ENCODE peak calls at places on chromosomes 7 and 10, in six cellular contexts. X is A549; R is hepatic stellate cell; Q is T-helper 1 cell; D is stimulated activated CD4-positive, alpha-beta T cell treated with anti-CD3 and anti-CD28 coated beads, Interleukin-2, amount 100 ng/mL, for 48 hours; O is frontal cortex. N is an unnamed sample.
A peak's percentile ranks its signal among the peaks of the same experiment; 100 is the strongest.

GRCh38 chr10:63376560-63377304 is 89.0 kb downstream of the JMJD1C start:
- DNase-seq in X (no peak), R (peak; percentile 15), Q (no peak), D (no peak), O (no peak), N (no peak)

GRCh38 chr10:105398202-105398601 is 757.1 kb downstream of the SORCS3 start:
- DNase-seq in X (no peak), R (no peak), Q (no peak), D (no peak), O (no peak), N (no peak)

GRCh38 chr7:37508063-37508462 is 59.4 kb upstream of the ELMO1 start:
- DNase-seq in X (no peak), R (no peak), Q (no peak), D (no peak), O (no peak), N (no peak)

GRCh38 chr7:11830582-11831382 is 1.2 kb downstream of the THSD7A start:
- DNase-seq in X (no peak), R (peak; percentile 6), Q (no peak), D (no peak), O (peak; percentile 19), N (no peak)

GRCh38 chr7:43302211-43302711 is 189.8 kb downstream of the HECW1 start:
- DNase-seq in X (no peak), R (no peak), Q (no peak), D (no peak), O (no peak), N (no peak)

GRCh38 chr10:4984223-4984622 is 19.4 kb downstream of the AKR1C2 start:
- DNase-seq in X (peak; percentile 89), R (no peak), Q (no peak), D (no peak), O (no peak), N (no peak)

GRCh38 chr10:132774905-132775863 is 10.8 kb downstream of the NKX6-2 start:
- DNase-seq in X (peak; percentile 90), R (no peak), Q (no peak), D (no peak), O (no peak), N (no peak)

GRCh38 chr7:38411404-38411803 is 138.0 kb upstream of the TARP start:
- DNase-seq in X (peak; percentile 48), R (no peak), Q (no peak), D (no peak), O (no peak), N (no peak)

GRCh38 chr7:91455411-91455810 is 191.2 kb downstream of the FZD1 start:
- DNase-seq in X (no peak), R (no peak), Q (no peak), D (no peak), O (no peak), N (no peak)

GRCh38 chr7:20330176-20330796 is 414 bp upstream of the ITGB8 start:
- DNase-seq in X (peak; percentile 71), R (peak; percentile 79), Q (peak; percentile 1), D (peak; percentile 73), O (peak; percentile 70), N (peak; percentile 93)

GRCh38 chr10:49568235-49568634 is 29.3 kb upstream of the ERCC6 start:
- DNase-seq in X (no peak), R (no peak), Q (no peak), D (no peak), O (no peak), N (no peak)

GRCh38 chr7:19798986-19799385 is 25.6 kb upstream of the TMEM196 start:
- DNase-seq in X (no peak), R (no peak), Q (no peak), D (no peak), O (no peak), N (no peak)

GRCh38 chr7:159136442-159136841 is 8.2 kb downstream of the VIPR2 start:
- DNase-seq in X (no peak), R (no peak), Q (no peak), D (no peak), O (no peak), N (no peak)

GRCh38 chr7:7183833-7184463 is 1.6 kb downstream of the C1GALT1 start:
- DNase-seq in X (no peak), R (peak; percentile 15), Q (no peak), D (no peak), O (no peak), N (no peak)

GRCh38 chr10:12707461-12708185 is 293.9 kb downstream of the CCDC3 start:
- DNase-seq in X (peak; percentile 92), R (peak; percentile 52), Q (no peak), D (no peak), O (no peak), N (peak; percentile 87)

GRCh38 chr7:16724344-16724743 is 29.2 kb upstream of the TSPAN13 start:
- DNase-seq in X (no peak), R (no peak), Q (no peak), D (no peak), O (no peak), N (no peak)

GRCh38 chr7:101243786-101244384 is 996 bp downstream of the FIS1 start:
- DNase-seq in X (no peak), R (peak; percentile 88), Q (no peak), D (no peak), O (no peak), N (no peak)

GRCh38 chr7:50303894-50304157 is 690 bp upstream of the IKZF1 start:
- DNase-seq in X (no peak), R (no peak), Q (no peak), D (no peak), O (peak; percentile 33), N (no peak)

GRCh38 chr7:87596696-87597095 is 4.0 kb downstream of the ABCB1 start:
- DNase-seq in X (no peak), R (no peak), Q (no peak), D (no peak), O (no peak), N (no peak)

GRCh38 chr10:35040761-35041501 is 49.2 kb downstream of the CUL2 start:
- DNase-seq in X (no peak), R (peak; percentile 30), Q (no peak), D (no peak), O (no peak), N (no peak)

GRCh38 chr7:39703143-39703542 is 79.8 kb downstream of the RALA start:
- DNase-seq in X (peak; percentile 7), R (no peak), Q (no peak), D (no peak), O (no peak), N (no peak)

GRCh38 chr7:54546081-54546985 is 4.2 kb downstream of the VSTM2A start:
- DNase-seq in X (peak; percentile 35), R (no peak), Q (no peak), D (no peak), O (peak; percentile 38), N (no peak)

GRCh38 chr10:104333037-104333727 is 5.1 kb downstream of the ITPRIP start:
- DNase-seq in X (no peak), R (no peak), Q (peak; percentile 51), D (no peak), O (no peak), N (peak; percentile 73)